ENCODE peak calls at places on chromosomes 5 and 9, in six cellular contexts. O, Z, D, G, B and S are unnamed samples.

GRCh38 chr5:175460126-175460525 is 16.1 kb upstream of the DRD1 start:
- DNase-seq in O (no peak), Z (no peak), D (no peak), G (peak), B (no peak), S (no peak)

GRCh38 chr5:112793201-112793600 is 55.5 kb downstream of the APC start:
- DNase-seq in O (no peak), Z (peak), D (no peak), G (no peak), B (no peak), S (no peak)

GRCh38 chr5:131756942-131757341 is 39.9 kb downstream of the FNIP1 start:
- DNase-seq in O (no peak), Z (no peak), D (no peak), G (no peak), B (no peak), S (no peak)

GRCh38 chr5:151239237-151239861 is 13.6 kb upstream of the GM2A start:
- DNase-seq in O (peak), Z (peak), D (peak), G (peak), B (peak), S (no peak)

GRCh38 chr9:130541533-130541932 is 37.8 kb upstream of the FUBP3 start:
- DNase-seq in O (no peak), Z (no peak), D (no peak), G (no peak), B (no peak), S (no peak)

GRCh38 chr9:98057095-98057799 is 715 bp downstream of the NANS start:
- DNase-seq in O (no peak), Z (no peak), D (peak), G (peak), B (no peak), S (no peak)

GRCh38 chr5:157295247-157295646 is 29.3 kb downstream of the CYFIP2 start:
- DNase-seq in O (no peak), Z (no peak), D (no peak), G (no peak), B (no peak), S (no peak)

GRCh38 chr5:147310059-147310704 is 75.4 kb downstream of the STK32A start:
- DNase-seq in O (no peak), Z (peak), D (peak), G (peak), B (peak), S (peak)

GRCh38 chr9:134046894-134047681 is 20.7 kb downstream of the BRD3 start:
- DNase-seq in O (no peak), Z (no peak), D (no peak), G (no peak), B (no peak), S (no peak)